ENCODE peak calls at places on chromosomes 2 and 18, in four cellular contexts. L, F, M and O are unnamed samples.

GRCh38 chr2:30716117-30716900 is 90.9 kb downstream of the CAPN13 start:
- DNase-seq in L (no peak), F (no peak), M (no peak), O (no peak)

GRCh38 chr2:127652786-127653357 is 6.9 kb downstream of the GPR17 start:
- DNase-seq in L (no peak), F (no peak), M (no peak), O (no peak)

GRCh38 chr2:187139469-187139868 is 290.5 kb upstream of the ZSWIM2 start:
- DNase-seq in L (no peak), F (no peak), M (no peak), O (no peak)

GRCh38 chr2:241817126-241817820 is 8.3 kb downstream of the NEU4 start:
- DNase-seq in L (no peak), F (no peak), M (no peak), O (no peak)

GRCh38 chr2:174051741-174052638 is 86.8 kb upstream of the SP3 start:
- DNase-seq in L (no peak), F (no peak), M (peak), O (peak)

GRCh38 chr2:86622409-86622877 is 1.2 kb downstream of the RNF103 start:
- DNase-seq in L (peak), F (no peak), M (peak), O (no peak)

GRCh38 chr2:232336956-232337700 is 41.4 kb upstream of the ALPP start:
- DNase-seq in L (no peak), F (no peak), M (no peak), O (no peak)

GRCh38 chr2:119958642-119959268 is 54.1 kb upstream of the EPB41L5 start:
- DNase-seq in L (no peak), F (no peak), M (no peak), O (no peak)

GRCh38 chr18:26429535-26429934 is 118.8 kb downstream of the KCTD1 start:
- DNase-seq in L (no peak), F (no peak), M (peak), O (peak)

GRCh38 chr2:240594511-240595380 is 8.2 kb downstream of the CAPN10 start:
- DNase-seq in L (no peak), F (no peak), M (no peak), O (no peak)

GRCh38 chr2:215461836-215462532 is 26.1 kb upstream of the FN1 start:
- DNase-seq in L (no peak), F (no peak), M (no peak), O (no peak)

GRCh38 chr2:49490710-49491109 is 336.4 kb upstream of the FSHR start:
- DNase-seq in L (peak), F (no peak), M (no peak), O (peak)

GRCh38 chr18:12048827-12049175 is 44.8 kb upstream of the ANKRD62 start:
- DNase-seq in L (no peak), F (no peak), M (no peak), O (no peak)

GRCh38 chr2:210546424-210547223 is 9.8 kb upstream of the CPS1 start:
- DNase-seq in L (no peak), F (no peak), M (no peak), O (no peak)

GRCh38 chr2:118046628-118047210 is 32.8 kb upstream of the CCDC93 start:
- DNase-seq in L (no peak), F (no peak), M (peak), O (peak)

GRCh38 chr2:177604291-177605065 is 211.9 kb downstream of the AGPS start:
- DNase-seq in L (peak), F (no peak), M (peak), O (peak)

GRCh38 chr2:9844581-9844980 is 1.3 kb downstream of the TAF1B start:
- DNase-seq in L (no peak), F (peak), M (no peak), O (no peak)

GRCh38 chr2:72104821-72105588 is 42.7 kb downstream of the CYP26B1 start:
- DNase-seq in L (no peak), F (no peak), M (no peak), O (peak)

GRCh38 chr18:67260841-67261240 is 255.7 kb downstream of the DSEL start:
- DNase-seq in L (no peak), F (no peak), M (no peak), O (no peak)

GRCh38 chr2:161658259-161658658 is 34.0 kb downstream of the SLC4A10 start:
- DNase-seq in L (no peak), F (no peak), M (no peak), O (no peak)

GRCh38 chr2:74039611-74040010 is 54.9 kb downstream of the TET3 start:
- DNase-seq in L (no peak), F (no peak), M (no peak), O (no peak)

GRCh38 chr2:235807347-235807746 is 313.5 kb downstream of the AGAP1 start:
- DNase-seq in L (no peak), F (no peak), M (no peak), O (no peak)

GRCh38 chr2:6337123-6337830 is 528.4 kb downstream of the CMPK2 start:
- DNase-seq in L (no peak), F (no peak), M (no peak), O (no peak)

GRCh38 chr2:151855111-151855510 is 26.9 kb upstream of the ARL5A start:
- DNase-seq in L (no peak), F (no peak), M (no peak), O (no peak)

GRCh38 chr2:61715501-61715900 is 138.4 kb downstream of the FAM161A start:
- DNase-seq in L (no peak), F (no peak), M (no peak), O (no peak)

GRCh38 chr2:96529376-96530143 is 7.0 kb upstream of the ARID5A start:
- DNase-seq in L (no peak), F (no peak), M (no peak), O (no peak)

GRCh38 chr2:36800381-36800780 is 103.9 kb downstream of the VIT start:
- DNase-seq in L (no peak), F (no peak), M (no peak), O (no peak)

GRCh38 chr2:196131949-196132925 is 39.1 kb downstream of the STK17B start:
- DNase-seq in L (no peak), F (no peak), M (no peak), O (no peak)
- TF ChIP-seq NFIC in L (no peak), F (no peak), M (no peak), O (no peak)

GRCh38 chr18:79589601-79590091 is 90.0 kb upstream of the CTDP1 start:
- DNase-seq in L (no peak), F (no peak), M (no peak), O (no peak)
- TF ChIP-seq NFIC in L (no peak), F (no peak), M (no peak), O (no peak)

DNA sequence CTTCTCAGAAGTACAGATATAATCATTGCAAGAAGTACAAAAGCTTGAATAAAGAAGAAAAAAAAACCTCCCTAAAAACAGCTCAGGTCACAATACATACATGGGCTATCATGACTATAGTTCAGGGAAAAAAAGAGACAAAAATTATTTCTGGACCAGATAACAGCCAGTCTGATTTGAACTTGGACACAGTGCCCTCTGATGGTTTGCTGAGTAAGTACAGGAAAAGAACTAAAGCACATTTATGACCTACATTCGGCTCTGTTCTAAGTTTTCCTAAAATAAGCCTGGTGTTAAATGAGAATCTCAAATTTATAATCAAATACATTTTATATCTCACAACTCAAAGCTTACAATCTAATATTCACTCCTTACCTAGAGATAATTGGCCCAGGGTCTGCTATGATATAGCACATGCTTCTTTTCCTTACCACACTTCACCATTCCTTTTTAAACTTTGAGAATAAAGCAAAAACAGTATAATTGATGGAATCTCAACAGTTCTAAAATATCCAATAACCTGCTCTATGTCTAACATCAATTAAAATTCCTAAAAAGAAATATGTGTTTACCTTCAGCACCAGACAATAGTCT is 81.1 kb downstream of the RAPH1 start:
- DNase-seq in L (peak), F (peak), M (peak), O (peak)
- TF ChIP-seq NFIC in L (no peak), F (no peak), M (no peak), O (no peak)

GRCh38 chr2:23565814-23566213 is 180.8 kb downstream of the KLHL29 start:
- DNase-seq in L (no peak), F (no peak), M (no peak), O (no peak)
- TF ChIP-seq NFIC in L (no peak), F (no peak), M (no peak), O (no peak)

GRCh38 chr2:53516650-53517049 is 251.0 kb upstream of the CHAC2 start:
- DNase-seq in L (no peak), F (no peak), M (no peak), O (no peak)

GRCh38 chr2:53513167-53513666 is 254.4 kb upstream of the CHAC2 start:
- DNase-seq in L (no peak), F (no peak), M (no peak), O (no peak)

GRCh38 chr2:53512071-53512841 is 255.3 kb upstream of the CHAC2 start:
- DNase-seq in L (no peak), F (no peak), M (no peak), O (no peak)

GRCh38 chr2:53511549-53511948 is 256.1 kb upstream of the CHAC2 start:
- DNase-seq in L (no peak), F (no peak), M (no peak), O (no peak)

GRCh38 chr2:53515435-53516332 is 251.9 kb upstream of the CHAC2 start:
- DNase-seq in L (no peak), F (no peak), M (no peak), O (no peak)
- TF ChIP-seq NFIC in L (no peak), F (no peak), M (no peak), O (no peak)

DNA sequence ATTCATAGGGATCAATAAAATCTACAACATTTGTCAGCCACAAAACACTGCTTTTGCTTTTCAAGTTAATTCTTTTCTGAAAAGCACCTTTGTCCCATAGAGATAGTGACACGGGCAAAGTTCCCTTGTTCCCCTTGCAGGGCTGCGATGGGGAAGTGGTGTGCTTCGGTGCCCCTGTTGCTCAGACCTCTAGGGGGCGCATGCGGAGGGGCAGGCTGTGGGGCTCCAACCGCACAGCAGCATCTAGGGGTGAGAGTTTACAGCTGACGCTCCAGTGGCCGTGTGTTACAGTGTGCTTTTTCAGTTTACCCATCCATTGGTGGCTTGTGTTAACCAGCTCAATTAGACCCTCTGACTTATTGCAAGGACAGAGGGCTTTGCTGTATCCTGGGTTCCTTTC is 1432.2 kb upstream of the ACVR2A start:
- DNase-seq in L (peak), F (no peak), M (no peak), O (peak)
- TF ChIP-seq NFIC in L (no peak), F (no peak), M (no peak), O (no peak)

GRCh38 chr2:104595576-104595975 is 258.3 kb upstream of the POU3F3 start:
- DNase-seq in L (no peak), F (no peak), M (no peak), O (no peak)

GRCh38 chr2:104597942-104598341 is 256.0 kb upstream of the POU3F3 start:
- DNase-seq in L (no peak), F (no peak), M (no peak), O (no peak)

GRCh38 chr2:104599802-104600510 is 254.0 kb upstream of the POU3F3 start:
- DNase-seq in L (no peak), F (no peak), M (no peak), O (no peak)

GRCh38 chr2:104598636-104599035 is 255.3 kb upstream of the POU3F3 start:
- DNase-seq in L (no peak), F (no peak), M (no peak), O (no peak)
- TF ChIP-seq NFIC in L (no peak), F (no peak), M (no peak), O (no peak)

GRCh38 chr2:200405599-200406298 is 99.3 kb downstream of the SPATS2L start:
- DNase-seq in L (peak), F (no peak), M (no peak), O (peak)
- TF ChIP-seq NFIC in L (peak), F (no peak), M (peak), O (peak)

DNA sequence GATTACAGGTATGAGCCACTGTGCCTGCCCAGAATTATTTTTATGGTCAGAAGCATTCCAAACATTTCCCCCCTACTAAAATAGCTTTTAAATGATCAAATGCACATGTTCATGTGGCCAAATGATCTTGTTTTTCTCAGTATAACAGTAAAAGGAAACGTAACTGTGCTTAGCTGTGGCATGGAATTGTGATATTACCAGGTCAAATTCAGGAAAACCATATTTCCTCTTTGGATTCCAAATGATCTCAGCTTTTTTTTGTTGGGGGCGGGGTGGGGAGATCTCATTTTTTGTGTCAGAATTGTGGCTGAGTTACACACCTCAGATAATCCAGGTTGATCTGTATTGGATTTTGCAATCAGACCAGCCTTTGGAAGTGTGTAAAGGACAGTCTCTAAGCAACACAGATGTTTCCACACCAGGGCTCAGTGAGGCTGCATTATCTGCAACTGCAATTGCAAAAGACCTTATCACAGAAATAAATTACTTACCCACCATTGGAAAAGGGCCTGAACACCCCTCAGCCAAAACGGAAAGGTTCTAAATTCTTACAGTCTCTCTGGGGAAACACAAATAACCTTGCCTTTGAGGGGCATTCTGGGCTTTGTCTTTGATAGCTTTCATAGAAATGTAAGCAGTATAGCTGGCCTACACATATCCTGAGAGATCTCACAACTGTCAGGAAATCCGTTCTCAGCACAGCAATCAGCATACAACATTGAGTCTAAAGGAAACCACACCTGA is 8.4 kb downstream of the CASP10 start:
- DNase-seq in L (no peak), F (peak), M (no peak), O (peak)
- TF ChIP-seq NFIC in L (no peak), F (no peak), M (no peak), O (no peak)